ENCODE peak calls at places on chromosomes 3 and 15, in six cellular contexts. K is IMR-90, M is A549, T is K562, U is HepG2, Z is GM12878. E is an unnamed sample.

GRCh38 chr3:126287536-126288181 is 69.5 kb downstream of the KLF15 start:
- DNase-seq in T (no peak), M (no peak), K (peak; percentile 28), Z (no peak), U (peak; percentile 41), E (peak; percentile 3)

GRCh38 chr15:73017987-73018386 is 34.3 kb upstream of the NEO1 start:
- DNase-seq in U (no peak), Z (no peak), T (no peak), M (no peak), K (no peak), E (no peak)

GRCh38 chr3:49623071-49623470 is 51.1 kb upstream of the APEH start:
- DNase-seq in K (no peak), M (no peak), Z (no peak), U (no peak), T (no peak), E (no peak)

GRCh38 chr3:195269375-195270078 is 1.4 kb downstream of the XXYLT1 start:
- DNase-seq in Z (no peak), U (no peak), K (no peak), T (no peak), M (no peak), E (no peak)

GRCh38 chr15:81047948-81048347 is 47.2 kb downstream of the TLNRD1 start:
- DNase-seq in U (no peak), Z (no peak), K (no peak), M (no peak), T (no peak), E (no peak)

GRCh38 chr15:70420421-70421196 is 322.9 kb upstream of the TLE3 start:
- DNase-seq in M (no peak), K (no peak), Z (no peak), T (no peak), U (no peak), E (peak; percentile 74)

GRCh38 chr3:130748981-130749380 is 2.4 kb upstream of the PIK3R4 start:
- DNase-seq in K (peak; percentile 22), Z (no peak), T (no peak), M (no peak), U (no peak), E (no peak)

GRCh38 chr3:127226946-127227842 is 34.3 kb downstream of the PRR23E start:
- DNase-seq in K (no peak), Z (no peak), M (no peak), T (peak; percentile 10), U (peak; percentile 7), E (no peak)

GRCh38 chr3:127077506-127078064 is 94.7 kb downstream of the PLXNA1 start:
- DNase-seq in M (no peak), K (no peak), T (no peak), Z (no peak), U (no peak), E (no peak)

GRCh38 chr3:183315739-183316138 is 62.7 kb downstream of the B3GNT5 start:
- DNase-seq in M (no peak), U (no peak), K (no peak), T (no peak), Z (no peak), E (no peak)

GRCh38 chr3:160804762-160805161 is 48.7 kb downstream of the PPM1L start:
- DNase-seq in M (no peak), U (no peak), K (no peak), Z (no peak), T (no peak), E (no peak)

GRCh38 chr3:190862209-190863118 is at the start of gene GMNC:
- DNase-seq in Z (no peak), K (peak; percentile 48), T (no peak), M (peak; percentile 32), U (peak; percentile 38), E (peak; percentile 70)

GRCh38 chr3:192851821-192852352 is 65.8 kb downstream of the MB21D2 start:
- DNase-seq in U (peak; percentile 86), T (no peak), M (peak; percentile 67), K (peak; percentile 42), Z (no peak), E (no peak)

GRCh38 chr3:99543796-99544195 is 94.6 kb upstream of the COL8A1 start:
- DNase-seq in T (no peak), M (no peak), U (no peak), Z (no peak), K (no peak), E (no peak)

GRCh38 chr3:123312331-123313265 is 110.9 kb downstream of the SEC22A start:
- DNase-seq in U (no peak), T (no peak), K (peak; percentile 4), Z (no peak), M (no peak), E (no peak)

GRCh38 chr3:123313889-123314288 is 112.1 kb downstream of the SEC22A start:
- DNase-seq in M (no peak), T (no peak), Z (no peak), U (no peak), K (no peak), E (no peak)

GRCh38 chr3:123315271-123315595 is 113.5 kb downstream of the SEC22A start:
- DNase-seq in T (no peak), U (no peak), M (no peak), Z (no peak), K (no peak), E (no peak)

GRCh38 chr3:123317716-123318115 is 116.0 kb downstream of the SEC22A start:
- DNase-seq in U (no peak), T (no peak), K (no peak), Z (no peak), M (no peak), E (no peak)

DNA sequence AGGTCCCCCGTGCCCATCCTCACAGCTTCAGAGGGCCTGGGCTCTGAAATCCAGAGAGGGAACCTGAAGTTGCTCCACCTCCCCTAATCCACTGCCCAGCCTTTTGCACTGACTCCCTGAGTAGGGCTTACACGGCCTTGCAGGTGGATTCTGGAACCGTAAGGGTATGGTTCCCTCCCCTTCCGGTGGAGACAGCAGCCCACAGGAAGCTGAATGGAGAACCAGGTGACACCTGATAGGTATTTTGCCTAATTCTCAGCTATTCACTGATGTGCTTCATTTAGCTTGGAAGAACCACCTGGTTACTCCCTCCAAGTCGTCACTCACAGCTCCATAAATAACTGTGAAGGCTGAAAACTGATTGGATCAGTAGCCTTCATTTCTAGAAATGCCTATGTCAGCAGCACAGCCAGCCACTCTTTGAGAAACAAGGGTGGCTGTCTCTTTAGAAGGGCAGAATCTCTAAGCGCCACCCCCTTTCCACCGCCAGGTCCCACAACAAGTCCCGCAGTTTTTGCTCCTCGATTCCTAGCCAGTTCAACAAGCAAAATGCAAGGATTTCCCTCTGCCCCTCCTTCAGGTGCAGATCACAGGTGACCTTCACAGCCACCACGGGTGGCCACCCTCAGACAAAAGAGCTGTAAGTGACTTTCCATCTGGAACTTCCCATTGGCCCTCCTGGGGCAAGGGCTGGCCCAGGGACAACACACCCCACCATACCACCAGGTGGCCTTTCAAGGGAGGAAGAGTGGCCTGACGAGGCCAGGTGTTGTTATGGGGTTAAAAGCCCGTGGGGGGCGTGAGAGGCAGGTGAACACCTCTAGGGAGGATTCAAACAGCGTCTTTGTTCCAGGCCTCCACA is 112.9 kb downstream of the SEC22A start:
- DNase-seq in U (no peak), T (peak; percentile 15), M (no peak), Z (no peak), K (no peak), E (no peak)
- TF ChIP-seq BHLHE40 in U (no peak), T (no peak), M (no peak), Z (no peak), K (no peak), E (no peak)

GRCh38 chr3:174441588-174442316 is 417.4 kb upstream of the NAALADL2 start:
- DNase-seq in Z (no peak), U (no peak), K (no peak), M (no peak), T (no peak), E (no peak)

GRCh38 chr3:174438501-174439156 is 420.5 kb upstream of the NAALADL2 start:
- DNase-seq in U (no peak), Z (no peak), M (no peak), T (no peak), K (no peak), E (no peak)

GRCh38 chr3:174439621-174440349 is 419.3 kb upstream of the NAALADL2 start:
- DNase-seq in Z (no peak), K (peak; percentile 98), T (no peak), U (peak; percentile 5), M (peak; percentile 4), E (no peak)

GRCh38 chr3:174440741-174441587 is 418.2 kb upstream of the NAALADL2 start:
- DNase-seq in U (peak; percentile 31), M (peak; percentile 20), Z (no peak), K (peak; percentile 92), T (peak; percentile 59), E (peak; percentile 78)

GRCh38 chr3:174440350-174440716 is 418.8 kb upstream of the NAALADL2 start:
- DNase-seq in M (no peak), K (peak; percentile 70), U (no peak), Z (no peak), T (no peak), E (no peak)
- TF ChIP-seq BHLHE40 in M (no peak), K (no peak), U (no peak), Z (no peak), T (no peak), E (no peak)

GRCh38 chr15:68729789-68730201 is 90.9 kb downstream of the ANP32A start:
- DNase-seq in M (no peak), U (no peak), K (peak; percentile 33), T (no peak), Z (no peak), E (no peak)
- TF ChIP-seq BHLHE40 in M (no peak), U (no peak), K (no peak), T (no peak), Z (no peak), E (no peak)

DNA sequence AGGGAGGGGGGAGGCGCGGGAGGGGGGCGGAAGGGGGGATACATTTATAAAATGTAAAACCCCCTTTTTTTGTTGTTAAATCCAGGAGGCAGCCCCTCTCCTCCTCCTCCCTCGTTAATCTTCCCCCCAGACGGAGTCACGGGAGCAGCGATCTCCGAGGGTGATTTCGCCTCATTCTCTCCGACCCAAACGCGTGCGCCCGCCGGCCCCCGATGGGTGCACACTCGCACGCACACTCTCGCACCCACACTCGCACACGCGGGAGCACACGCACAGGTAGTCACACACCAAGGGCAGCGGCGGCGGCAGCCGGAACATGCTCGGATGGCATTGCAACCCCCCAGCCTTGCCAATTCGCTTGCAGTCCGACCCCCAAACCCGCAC is 498 bp downstream of the ANP32A start:
- DNase-seq in U (peak; percentile 21), M (peak; percentile 31), K (no peak), Z (no peak), T (no peak), E (no peak)
- TF ChIP-seq BHLHE40 in U (peak; percentile 25), M (no peak), K (peak; percentile 65), Z (peak; percentile 86), T (peak; percentile 84), E (no peak)